ENCODE peak calls at places on chromosomes 16 and 17, in ten cellular contexts. I is stromal cell of bone marrow; E is stimulated activated CD8-positive, alpha-beta memory T cell treated with anti-CD3 and anti-CD28 coated beads, Interleukin-2, amount 100 ng/mL, for 48 hours; V is effector memory CD4-positive, alpha-beta T cell; X is NCI-H460; S is mesendoderm; Y is AG09309; G is right lobe of liver; H is NCI-H82; L is right cardiac atrium. F is an unnamed sample.

GRCh38 chr16:73034374-73034773 is 13.6 kb downstream of the ZFHX3 start:
- DNase-seq in I (no peak), E (no peak), V (no peak), X (no peak), S (no peak), Y (no peak), G (no peak), H (no peak), L (no peak), F (no peak)

GRCh38 chr16:24288516-24288915 is 32.4 kb downstream of the CACNG3 start:
- DNase-seq in I (no peak), E (no peak), V (no peak), X (no peak), S (no peak), Y (no peak), G (no peak), H (no peak), L (no peak), F (no peak)

GRCh38 chr17:17593222-17593620 is 1.7 kb upstream of the PEMT start:
- DNase-seq in I (no peak), E (no peak), V (no peak), X (no peak), S (no peak), Y (no peak), G (no peak), H (no peak), L (no peak), F (no peak)

GRCh38 chr16:75566889-75567255 is 693 bp downstream of the GABARAPL2 start:
- DNase-seq in I (no peak), E (no peak), V (no peak), X (no peak), S (no peak), Y (no peak), G (no peak), H (no peak), L (no peak), F (no peak)

GRCh38 chr17:44132275-44132821 is 8.9 kb upstream of the HDAC5 start:
- DNase-seq in I (no peak), E (no peak), V (no peak), X (no peak), S (no peak), Y (no peak), G (no peak), H (no peak), L (no peak), F (no peak)

GRCh38 chr16:29962344-29962994 is 590 bp downstream of the TMEM219 start:
- DNase-seq in I (peak), E (no peak), V (no peak), X (no peak), S (no peak), Y (no peak), G (no peak), H (peak), L (peak), F (no peak)

GRCh38 chr17:62724398-62725146 is 83.5 kb downstream of the MARCHF10 start:
- DNase-seq in I (no peak), E (peak), V (peak), X (no peak), S (no peak), Y (no peak), G (no peak), H (no peak), L (no peak), F (no peak)

GRCh38 chr16:57998484-57998883 is 2.0 kb downstream of the ZNF319 start:
- DNase-seq in I (no peak), E (peak), V (peak), X (no peak), S (peak), Y (no peak), G (no peak), H (no peak), L (peak), F (peak)

GRCh38 chr16:80680839-80681238 is 123.6 kb downstream of the CDYL2 start:
- DNase-seq in I (no peak), E (no peak), V (no peak), X (no peak), S (no peak), Y (no peak), G (no peak), H (no peak), L (no peak), F (no peak)

GRCh38 chr17:80811181-80812105 is 180.2 kb upstream of the CHMP6 start:
- DNase-seq in I (no peak), E (no peak), V (no peak), X (no peak), S (no peak), Y (no peak), G (peak), H (no peak), L (no peak), F (no peak)

GRCh38 chr17:77098884-77099545 is 41.8 kb upstream of the SEC14L1 start:
- DNase-seq in I (peak), E (no peak), V (no peak), X (no peak), S (no peak), Y (peak), G (peak), H (no peak), L (peak), F (no peak)

GRCh38 chr17:75105269-75106080 is 4.3 kb upstream of the ARMC7 start:
- DNase-seq in I (no peak), E (peak), V (no peak), X (no peak), S (peak), Y (no peak), G (peak), H (peak), L (peak), F (peak)

GRCh38 chr17:42283241-42284019 is 4.9 kb upstream of the STAT5A start:
- DNase-seq in I (no peak), E (no peak), V (no peak), X (no peak), S (no peak), Y (no peak), G (peak), H (no peak), L (no peak), F (no peak)

GRCh38 chr17:79080349-79080748 is 5.7 kb downstream of the ENGASE start:
- DNase-seq in I (no peak), E (no peak), V (no peak), X (no peak), S (no peak), Y (no peak), G (no peak), H (no peak), L (peak), F (no peak)

GRCh38 chr16:89174877-89175276 is 3.3 kb downstream of the CDH15 start:
- DNase-seq in I (no peak), E (no peak), V (no peak), X (no peak), S (no peak), Y (no peak), G (no peak), H (no peak), L (peak), F (no peak)

GRCh38 chr17:75075597-75076253 is 12.0 kb upstream of the SLC16A5 start:
- DNase-seq in I (no peak), E (no peak), V (no peak), X (no peak), S (no peak), Y (no peak), G (no peak), H (peak), L (no peak), F (no peak)

GRCh38 chr16:27579086-27579980 is 29.4 kb downstream of the KATNIP start:
- DNase-seq in I (no peak), E (no peak), V (no peak), X (no peak), S (no peak), Y (peak), G (no peak), H (no peak), L (no peak), F (no peak)

GRCh38 chr16:3087243-3087791 is 11.8 kb downstream of the ZSCAN10 start:
- DNase-seq in I (no peak), E (no peak), V (no peak), X (no peak), S (no peak), Y (no peak), G (no peak), H (no peak), L (peak), F (no peak)

GRCh38 chr17:40433551-40434384 is 9.5 kb upstream of the IGFBP4 start:
- DNase-seq in I (no peak), E (no peak), V (no peak), X (no peak), S (peak), Y (no peak), G (peak), H (peak), L (no peak), F (no peak)

GRCh38 chr17:9908649-9909042 is 3.6 kb upstream of the RCVRN start:
- DNase-seq in I (no peak), E (no peak), V (no peak), X (no peak), S (no peak), Y (no peak), G (no peak), H (no peak), L (peak), F (no peak)

GRCh38 chr16:74898667-74899066 is 86.3 kb downstream of the WDR59 start:
- DNase-seq in I (no peak), E (no peak), V (no peak), X (no peak), S (no peak), Y (no peak), G (no peak), H (no peak), L (no peak), F (no peak)

GRCh38 chr16:58515871-58516767 is 802 bp downstream of the SETD6 start:
- DNase-seq in I (no peak), E (peak), V (peak), X (no peak), S (peak), Y (no peak), G (peak), H (peak), L (peak), F (peak)

GRCh38 chr16:25163683-25164082 is 52.1 kb downstream of the LCMT1 start:
- DNase-seq in I (no peak), E (no peak), V (no peak), X (no peak), S (no peak), Y (no peak), G (no peak), H (no peak), L (no peak), F (no peak)

GRCh38 chr17:35372846-35373531 is 432 bp downstream of the SLFN11 start:
- DNase-seq in I (no peak), E (no peak), V (peak), X (no peak), S (no peak), Y (no peak), G (no peak), H (no peak), L (peak), F (peak)

GRCh38 chr17:21549107-21549687 is 143.1 kb upstream of the KCNJ18 start:
- DNase-seq in I (no peak), E (peak), V (no peak), X (no peak), S (no peak), Y (peak), G (no peak), H (no peak), L (no peak), F (no peak)

GRCh38 chr17:47935961-47936360 is 5.4 kb upstream of the PNPO start:
- DNase-seq in I (no peak), E (no peak), V (no peak), X (peak), S (no peak), Y (peak), G (no peak), H (peak), L (no peak), F (no peak)

GRCh38 chr16:85173981-85174751 is 61.9 kb upstream of the CIBAR2 start:
- DNase-seq in I (peak), E (no peak), V (no peak), X (peak), S (peak), Y (no peak), G (peak), H (peak), L (peak), F (peak)

GRCh38 chr17:17183744-17184143 is 22.4 kb downstream of the PLD6 start:
- DNase-seq in I (no peak), E (no peak), V (no peak), X (no peak), S (no peak), Y (no peak), G (no peak), H (no peak), L (no peak), F (no peak)

GRCh38 chr17:73284339-73284738 is 22.7 kb upstream of the CPSF4L start:
- DNase-seq in I (no peak), E (no peak), V (no peak), X (no peak), S (no peak), Y (no peak), G (no peak), H (peak), L (peak), F (no peak)

F was measured in lower lobe of right lung.